ENCODE peak calls at places on chromosome X, in six cellular contexts. One of them, this sample, is unnamed.

GRCh38 chrX:1108451-1109445 is 103.7 kb downstream of the CRLF2 start:
- DNase-seq in WTC11: peak
- DNase-seq in K562: no peak
- DNase-seq in A549: no peak
- DNase-seq in HepG2: no peak
- DNase-seq in H1: no peak
- DNase-seq in this sample: no peak

GRCh38 chrX:75156537-75156945 is 458 bp upstream of the ABCB7 start:
- DNase-seq in H1: no peak
- DNase-seq in A549: peak
- DNase-seq in K562: peak
- DNase-seq in WTC11: no peak
- DNase-seq in HepG2: no peak
- DNase-seq in this sample: peak

GRCh38 chrX:132612990-132613564 is 124.2 kb upstream of the MBNL3 start:
- DNase-seq in H1: no peak
- DNase-seq in HepG2: no peak
- DNase-seq in WTC11: peak
- DNase-seq in A549: peak
- DNase-seq in K562: peak
- DNase-seq in this sample: peak

GRCh38 chrX:41922694-41923171 is 621 bp downstream of the CASK start:
- DNase-seq in HepG2: no peak
- DNase-seq in WTC11: peak
- DNase-seq in K562: peak
- DNase-seq in A549: peak
- DNase-seq in H1: no peak
- DNase-seq in this sample: peak

GRCh38 chrX:113935516-113935915 is 648.4 kb upstream of the HTR2C start:
- DNase-seq in WTC11: no peak
- DNase-seq in HepG2: no peak
- DNase-seq in H1: no peak
- DNase-seq in K562: no peak
- DNase-seq in A549: peak
- DNase-seq in this sample: no peak

GRCh38 chrX:66635360-66635759 is 3.5 kb downstream of the EDA2R start:
- DNase-seq in A549: peak
- DNase-seq in K562: no peak
- DNase-seq in HepG2: no peak
- DNase-seq in WTC11: no peak
- DNase-seq in H1: no peak
- DNase-seq in this sample: peak

GRCh38 chrX:20620301-20620700 is 353.6 kb upstream of the RPS6KA3 start:
- DNase-seq in HepG2: no peak
- DNase-seq in H1: no peak
- DNase-seq in K562: no peak
- DNase-seq in WTC11: no peak
- DNase-seq in A549: peak
- DNase-seq in this sample: no peak

GRCh38 chrX:25523574-25523973 is 507.8 kb upstream of the ARX start:
- DNase-seq in H1: peak
- DNase-seq in WTC11: peak
- DNase-seq in A549: peak
- DNase-seq in HepG2: peak
- DNase-seq in K562: peak
- DNase-seq in this sample: peak

GRCh38 chrX:24282381-24283121 is 31.3 kb downstream of the SUPT20HL2 start:
- DNase-seq in K562: no peak
- DNase-seq in H1: no peak
- DNase-seq in A549: no peak
- DNase-seq in HepG2: no peak
- DNase-seq in WTC11: no peak
- DNase-seq in this sample: no peak

GRCh38 chrX:41553688-41554087 is 106.5 kb downstream of the NYX start:
- DNase-seq in A549: no peak
- DNase-seq in HepG2: no peak
- DNase-seq in WTC11: no peak
- DNase-seq in K562: no peak
- DNase-seq in H1: no peak
- DNase-seq in this sample: peak

GRCh38 chrX:56729152-56729557 is at the start of gene NBDY:
- DNase-seq in H1: no peak
- DNase-seq in A549: peak
- DNase-seq in WTC11: peak
- DNase-seq in HepG2: no peak
- DNase-seq in K562: peak
- DNase-seq in this sample: peak

GRCh38 chrX:39318497-39319343 is 517.5 kb downstream of the MID1IP1 start:
- DNase-seq in HepG2: no peak
- DNase-seq in A549: no peak
- DNase-seq in H1: no peak
- DNase-seq in K562: no peak
- DNase-seq in WTC11: no peak
- DNase-seq in this sample: no peak

GRCh38 chrX:44735498-44735897 is 108.3 kb upstream of the DUSP21 start:
- DNase-seq in WTC11: no peak
- DNase-seq in K562: no peak
- DNase-seq in HepG2: no peak
- DNase-seq in A549: no peak
- DNase-seq in H1: no peak
- DNase-seq in this sample: peak

GRCh38 chrX:122856205-122856604 is 327.9 kb upstream of the GRIA3 start:
- DNase-seq in K562: no peak
- DNase-seq in H1: no peak
- DNase-seq in WTC11: no peak
- DNase-seq in HepG2: no peak
- DNase-seq in A549: no peak
- DNase-seq in this sample: no peak

GRCh38 chrX:10233173-10233572 is 76.4 kb downstream of the CLCN4 start:
- DNase-seq in WTC11: no peak
- DNase-seq in K562: no peak
- DNase-seq in HepG2: no peak
- DNase-seq in H1: no peak
- DNase-seq in A549: peak
- DNase-seq in this sample: no peak

GRCh38 chrX:134599173-134599914 is 58.9 kb downstream of the PLAC1 start:
- DNase-seq in A549: no peak
- DNase-seq in WTC11: no peak
- DNase-seq in H1: no peak
- DNase-seq in HepG2: no peak
- DNase-seq in K562: no peak
- DNase-seq in this sample: no peak

GRCh38 chrX:97405031-97405685 is 521.5 kb downstream of the RPA4 start:
- DNase-seq in A549: no peak
- DNase-seq in HepG2: no peak
- DNase-seq in K562: no peak
- DNase-seq in H1: no peak
- DNase-seq in WTC11: no peak
- DNase-seq in this sample: no peak

GRCh38 chrX:81195712-81196111 is 6.0 kb downstream of the HMGN5 start:
- DNase-seq in H1: no peak
- DNase-seq in HepG2: peak
- DNase-seq in A549: peak
- DNase-seq in K562: peak
- DNase-seq in WTC11: peak
- DNase-seq in this sample: peak

GRCh38 chrX:107659768-107660167 is 31.5 kb downstream of the PRPS1 start:
- DNase-seq in K562: peak
- DNase-seq in H1: no peak
- DNase-seq in A549: peak
- DNase-seq in WTC11: no peak
- DNase-seq in HepG2: peak
- DNase-seq in this sample: peak

GRCh38 chrX:12379666-12380065 is 241.4 kb downstream of the FRMPD4 start:
- DNase-seq in K562: no peak
- DNase-seq in A549: no peak
- DNase-seq in WTC11: no peak
- DNase-seq in HepG2: no peak
- DNase-seq in H1: no peak
- DNase-seq in this sample: no peak

GRCh38 chrX:9349572-9350259 is 115.1 kb upstream of the TBL1X start:
- DNase-seq in H1: no peak
- DNase-seq in A549: no peak
- DNase-seq in K562: no peak
- DNase-seq in HepG2: no peak
- DNase-seq in WTC11: no peak
- DNase-seq in this sample: no peak

GRCh38 chrX:30504309-30504708 is 73.3 kb downstream of the TASL start:
- DNase-seq in WTC11: no peak
- DNase-seq in A549: peak
- DNase-seq in K562: peak
- DNase-seq in H1: no peak
- DNase-seq in HepG2: peak
- DNase-seq in this sample: peak

GRCh38 chrX:37599735-37600134 is 28.3 kb downstream of the LANCL3 start:
- DNase-seq in K562: no peak
- DNase-seq in WTC11: no peak
- DNase-seq in A549: no peak
- DNase-seq in HepG2: no peak
- DNase-seq in H1: no peak
- DNase-seq in this sample: peak

GRCh38 chrX:88135735-88136134 is 611.3 kb upstream of the CPXCR1 start:
- DNase-seq in HepG2: peak
- DNase-seq in H1: no peak
- DNase-seq in WTC11: no peak
- DNase-seq in A549: no peak
- DNase-seq in K562: no peak
- DNase-seq in this sample: peak

GRCh38 chrX:29545878-29546277 is 669.5 kb upstream of the MAGEB2 start:
- DNase-seq in H1: no peak
- DNase-seq in WTC11: no peak
- DNase-seq in HepG2: no peak
- DNase-seq in K562: no peak
- DNase-seq in A549: peak
- DNase-seq in this sample: no peak

GRCh38 chrX:148664171-148664570 is 163.8 kb downstream of the AFF2 start:
- DNase-seq in HepG2: no peak
- DNase-seq in WTC11: no peak
- DNase-seq in A549: no peak
- DNase-seq in K562: no peak
- DNase-seq in H1: no peak
- DNase-seq in this sample: no peak

GRCh38 chrX:108312938-108313337 is 125.3 kb downstream of the COL4A6 start:
- DNase-seq in K562: no peak
- DNase-seq in H1: no peak
- DNase-seq in WTC11: peak
- DNase-seq in HepG2: no peak
- DNase-seq in A549: peak
- DNase-seq in this sample: peak

GRCh38 chrX:25021132-25021498 is 5.3 kb upstream of the ARX start:
- DNase-seq in HepG2: no peak
- DNase-seq in A549: no peak
- DNase-seq in WTC11: no peak
- DNase-seq in K562: no peak
- DNase-seq in H1: no peak
- DNase-seq in this sample: no peak

GRCh38 chrX:45351478-45351877 is 150.8 kb upstream of the DIPK2B start:
- DNase-seq in WTC11: no peak
- DNase-seq in HepG2: no peak
- DNase-seq in A549: no peak
- DNase-seq in H1: no peak
- DNase-seq in K562: no peak
- DNase-seq in this sample: no peak

GRCh38 chrX:26851981-26852380 is 611.2 kb downstream of the PPP4R3C start:
- DNase-seq in A549: no peak
- DNase-seq in H1: no peak
- DNase-seq in K562: no peak
- DNase-seq in HepG2: peak
- DNase-seq in WTC11: no peak
- DNase-seq in this sample: peak

GRCh38 chrX:7061429-7061828 is 86.1 kb upstream of the STS start:
- DNase-seq in A549: peak
- DNase-seq in H1: no peak
- DNase-seq in HepG2: no peak
- DNase-seq in WTC11: no peak
- DNase-seq in K562: no peak
- DNase-seq in this sample: no peak

GRCh38 chrX:100410083-100410590 is at the start of gene PCDH19:
- DNase-seq in WTC11: peak
- DNase-seq in HepG2: no peak
- DNase-seq in K562: no peak
- DNase-seq in H1: no peak
- DNase-seq in A549: peak
- DNase-seq in this sample: peak
- TF ChIP-seq MAX in WTC11: no peak
- TF ChIP-seq MAX in HepG2: no peak
- TF ChIP-seq MAX in K562: no peak
- TF ChIP-seq MAX in H1: no peak
- TF ChIP-seq MAX in A549: no peak
- TF ChIP-seq MAX in this sample: no peak

DNA sequence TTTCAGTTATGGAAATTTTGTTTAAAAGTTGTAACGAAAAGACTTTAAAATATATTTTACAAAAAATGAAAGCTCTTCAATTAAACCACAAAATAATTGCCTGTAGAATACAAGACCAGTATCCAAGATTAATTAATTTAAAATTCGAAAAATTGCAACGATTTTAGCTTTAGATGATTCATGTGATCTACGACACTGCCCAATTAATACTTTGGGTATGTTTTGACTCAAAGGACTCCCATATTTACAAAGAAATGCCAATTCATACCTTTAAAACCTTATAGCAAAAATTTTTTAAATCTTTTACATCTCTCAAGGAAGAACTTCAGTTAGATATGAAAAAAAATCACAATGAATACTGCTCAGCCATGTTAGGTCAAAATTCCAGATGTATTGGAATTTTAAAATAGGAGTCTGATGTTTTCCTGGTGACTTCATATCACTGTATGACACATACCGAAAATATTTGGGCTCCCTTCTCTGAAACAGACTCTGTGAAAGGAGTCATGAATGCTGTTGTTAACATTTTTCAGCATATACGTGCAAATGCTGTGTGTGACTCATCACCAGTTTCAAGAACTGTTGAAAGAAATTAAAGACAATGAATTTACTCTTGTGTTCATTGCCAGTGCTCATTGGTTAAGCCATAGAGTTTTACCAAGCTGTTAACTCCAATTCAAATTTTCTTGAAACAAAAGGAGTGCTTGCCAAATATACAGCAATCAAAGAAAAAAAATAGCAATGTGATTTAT is 13.8 kb upstream of the SMS start:
- DNase-seq in HepG2: peak
- DNase-seq in H1: no peak
- DNase-seq in A549: peak
- DNase-seq in WTC11: no peak
- DNase-seq in K562: peak
- DNase-seq in this sample: peak
- TF ChIP-seq JUN in HepG2: no peak
- TF ChIP-seq JUN in H1: peak
- TF ChIP-seq JUN in A549: peak
- TF ChIP-seq JUN in WTC11: no peak
- TF ChIP-seq JUN in K562: no peak
- TF ChIP-seq JUN in this sample: peak

GRCh38 chrX:13994104-13994503 is 35.6 kb downstream of the GEMIN8 start:
- DNase-seq in H1: no peak
- DNase-seq in A549: no peak
- DNase-seq in K562: no peak
- DNase-seq in WTC11: no peak
- DNase-seq in HepG2: no peak
- DNase-seq in this sample: no peak
- TF ChIP-seq MAX in H1: no peak
- TF ChIP-seq MAX in A549: no peak
- TF ChIP-seq MAX in K562: no peak
- TF ChIP-seq MAX in WTC11: no peak
- TF ChIP-seq MAX in HepG2: no peak
- TF ChIP-seq MAX in this sample: no peak

GRCh38 chrX:115023139-115023538 is 5.7 kb upstream of the IL13RA2 start:
- DNase-seq in K562: peak
- DNase-seq in HepG2: no peak
- DNase-seq in H1: no peak
- DNase-seq in WTC11: no peak
- DNase-seq in A549: peak
- DNase-seq in this sample: peak
- TF ChIP-seq JUN in K562: no peak
- TF ChIP-seq JUN in HepG2: no peak
- TF ChIP-seq JUN in H1: no peak
- TF ChIP-seq JUN in WTC11: no peak
- TF ChIP-seq JUN in A549: no peak
- TF ChIP-seq JUN in this sample: peak

This sample was measured in endothelial cell of umbilical vein.